ENCODE peak calls at places on chromosome 13, in four cellular contexts. Y is ascending aorta, Z is heart left ventricle, V is upper lobe of right lung. D is an unnamed sample. For H3K4me1 and H3K9me3, the result is how much of the 10 kb centered on the place peaks cover.

GRCh38 chr13:66462187-66462586 is 767.9 kb downstream of the PCDH9 start:
- DNase-seq in Y (no peak), Z (no peak), V (no peak), D (no peak)

GRCh38 chr13:24199016-24199415 is 38.5 kb downstream of the SPATA13 start:
- DNase-seq in Y (no peak), Z (no peak), V (no peak), D (no peak)

GRCh38 chr13:88063741-88064140 is 392.6 kb downstream of the SLITRK5 start:
- DNase-seq in Y (no peak), Z (no peak), V (no peak), D (no peak)

GRCh38 chr13:106491928-106492327 is 43.5 kb downstream of the EFNB2 start:
- DNase-seq in Y (no peak), Z (no peak), V (no peak), D (no peak)

GRCh38 chr13:79282976-79283375 is 123.1 kb downstream of the RBM26 start:
- DNase-seq in Y (no peak), Z (no peak), V (no peak), D (no peak)

GRCh38 chr13:24678151-24678550 is 2.1 kb upstream of the ATP12A start:
- DNase-seq in Y (no peak), Z (no peak), V (no peak), D (no peak)

GRCh38 chr13:107937841-107938240 is 277.5 kb downstream of the LIG4 start:
- DNase-seq in Y (no peak), Z (no peak), V (no peak), D (no peak)

GRCh38 chr13:107518780-107519179 is 696.6 kb downstream of the LIG4 start:
- DNase-seq in Y (no peak), Z (no peak), V (no peak), D (no peak)

GRCh38 chr13:109785141-109785891 is 1.1 kb downstream of the IRS2 start:
- DNase-seq in Y (no peak), Z (peak), V (peak), D (peak)

GRCh38 chr13:111302045-111302722 is 18.3 kb upstream of the TEX29 start:
- DNase-seq in Y (no peak), Z (no peak), V (no peak), D (no peak)

GRCh38 chr13:30615851-30616311 is 1.8 kb upstream of the USPL1 start:
- DNase-seq in Y (no peak), Z (no peak), V (no peak), D (no peak)

GRCh38 chr13:52034616-52035226 is 10.2 kb downstream of the UTP14C start:
- DNase-seq in Y (no peak), Z (no peak), V (no peak), D (no peak)

GRCh38 chr13:26678330-26678729 is 82.3 kb downstream of the GPR12 start:
- DNase-seq in Y (no peak), Z (no peak), V (no peak), D (no peak)
- H3K27ac ChIP-seq in Y (no peak), Z (no peak), V (no peak), D (no peak)

GRCh38 chr13:90502143-90502542 is 845.3 kb upstream of the MIR17HG start:
- DNase-seq in Y (no peak), Z (no peak), V (no peak), D (no peak)
- H3K4me1 ChIP-seq in Y (under half), Z (under half), V (under half), D (under half)

GRCh38 chr13:19324325-19324724 is 142.7 kb upstream of the TUBA3C start:
- DNase-seq in Y (no peak), Z (no peak), V (no peak), D (no peak)
- H3K9me3 ChIP-seq in Y (under half), Z (under half), V (under half), D (under half)

DNA sequence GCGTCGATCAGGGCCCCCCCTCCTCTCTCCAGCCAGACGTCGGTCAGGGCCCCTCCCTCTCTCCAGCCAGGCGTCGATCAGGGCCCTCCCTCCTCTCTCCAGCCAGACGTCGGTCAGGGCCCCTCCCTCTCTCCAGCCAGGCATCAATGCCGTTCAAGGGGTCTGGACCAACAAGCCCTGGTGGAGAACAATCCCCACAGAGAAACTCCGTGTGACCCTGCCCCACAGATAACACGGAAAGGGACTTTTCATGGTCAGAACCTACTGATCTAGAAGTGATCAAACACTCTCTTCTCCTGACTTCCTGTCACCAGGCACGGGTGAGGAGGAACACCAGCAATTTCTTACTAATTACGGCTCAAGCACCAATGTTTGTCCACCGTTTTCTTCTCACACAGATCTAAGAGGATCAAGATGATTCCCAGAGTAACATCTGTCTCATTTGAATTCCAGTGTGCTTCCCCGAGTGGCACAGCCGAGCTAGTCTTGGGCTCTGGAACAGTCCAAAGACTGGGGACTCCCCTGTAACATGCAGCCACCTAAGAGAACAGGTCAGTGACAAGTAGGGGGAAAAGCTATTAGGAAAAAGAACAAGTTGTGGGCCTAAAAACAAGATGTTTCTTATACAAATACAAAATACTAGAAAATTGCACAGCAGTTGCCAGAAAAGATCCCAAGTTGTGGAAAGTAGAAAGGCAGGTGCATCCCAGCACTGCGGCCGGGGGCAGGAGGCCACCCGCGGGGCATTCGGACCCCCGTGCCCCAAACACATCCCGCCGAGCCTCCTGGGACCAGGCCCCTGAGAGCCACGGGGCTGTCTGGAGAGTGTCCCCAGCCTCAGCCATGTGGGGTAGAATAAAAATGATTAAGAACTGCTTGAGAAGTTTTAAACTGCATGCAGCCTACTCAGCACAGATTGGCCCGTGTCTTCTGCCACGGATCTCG is 11.7 kb downstream of the RASA3 start:
- DNase-seq in Y (no peak), Z (no peak), V (no peak), D (no peak)
- H3K27ac ChIP-seq in Y (peak), Z (no peak), V (peak), D (no peak)

GRCh38 chr13:40484981-40485380 is 181.5 kb downstream of the FOXO1 start:
- DNase-seq in Y (no peak), Z (no peak), V (no peak), D (no peak)

GRCh38 chr13:40485611-40486517 is 180.6 kb downstream of the FOXO1 start:
- DNase-seq in Y (no peak), Z (no peak), V (no peak), D (no peak)

GRCh38 chr13:40484101-40484800 is 182.2 kb downstream of the FOXO1 start:
- DNase-seq in Y (no peak), Z (no peak), V (no peak), D (no peak)

GRCh38 chr13:40488869-40489391 is 177.5 kb downstream of the FOXO1 start:
- DNase-seq in Y (no peak), Z (no peak), V (no peak), D (no peak)

DNA sequence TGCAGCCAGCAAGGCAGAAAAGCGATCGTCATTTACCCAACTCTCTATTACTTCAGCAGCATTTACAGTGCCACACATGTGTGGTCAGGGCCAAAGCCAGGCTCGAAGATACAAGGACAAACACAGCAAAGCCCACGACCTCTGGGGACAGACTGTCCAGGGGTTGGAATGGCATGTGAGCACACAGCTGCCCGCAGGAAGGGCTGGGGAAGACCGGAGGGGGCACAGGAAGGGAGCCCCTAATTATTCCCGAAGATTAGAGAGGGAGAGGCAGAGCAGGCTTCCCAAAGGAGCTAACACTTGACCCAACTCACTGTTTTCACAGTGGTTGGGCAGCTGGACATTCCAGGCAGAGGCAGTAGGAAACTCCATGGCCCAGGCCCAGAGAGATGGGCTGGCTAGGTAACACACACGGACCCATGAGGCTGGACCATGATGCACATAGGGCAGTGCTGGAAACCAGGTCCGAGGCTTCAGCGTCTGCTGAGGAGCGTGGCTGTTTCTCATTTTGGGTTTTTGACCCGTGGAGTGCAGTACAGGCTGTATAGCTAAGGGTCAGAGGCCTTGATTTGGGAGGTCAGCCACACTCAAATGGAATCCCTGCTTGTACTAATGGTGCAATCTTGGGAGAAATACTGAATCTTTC is 179.8 kb downstream of the FOXO1 start:
- DNase-seq in Y (no peak), Z (no peak), V (no peak), D (no peak)
- H3K4me1 ChIP-seq in Y (under half), Z (under half), V (under half), D (under half)

GRCh38 chr13:47957073-47957472 is 44.0 kb downstream of the SUCLA2 start:
- DNase-seq in Y (no peak), Z (no peak), V (no peak), D (no peak)

GRCh38 chr13:47964863-47965262 is 36.2 kb downstream of the SUCLA2 start:
- DNase-seq in Y (no peak), Z (no peak), V (no peak), D (no peak)

GRCh38 chr13:47955836-47956235 is 45.2 kb downstream of the SUCLA2 start:
- DNase-seq in Y (no peak), Z (no peak), V (no peak), D (no peak)

GRCh38 chr13:47962237-47962636 is 38.8 kb downstream of the SUCLA2 start:
- DNase-seq in Y (no peak), Z (no peak), V (no peak), D (no peak)

DNA sequence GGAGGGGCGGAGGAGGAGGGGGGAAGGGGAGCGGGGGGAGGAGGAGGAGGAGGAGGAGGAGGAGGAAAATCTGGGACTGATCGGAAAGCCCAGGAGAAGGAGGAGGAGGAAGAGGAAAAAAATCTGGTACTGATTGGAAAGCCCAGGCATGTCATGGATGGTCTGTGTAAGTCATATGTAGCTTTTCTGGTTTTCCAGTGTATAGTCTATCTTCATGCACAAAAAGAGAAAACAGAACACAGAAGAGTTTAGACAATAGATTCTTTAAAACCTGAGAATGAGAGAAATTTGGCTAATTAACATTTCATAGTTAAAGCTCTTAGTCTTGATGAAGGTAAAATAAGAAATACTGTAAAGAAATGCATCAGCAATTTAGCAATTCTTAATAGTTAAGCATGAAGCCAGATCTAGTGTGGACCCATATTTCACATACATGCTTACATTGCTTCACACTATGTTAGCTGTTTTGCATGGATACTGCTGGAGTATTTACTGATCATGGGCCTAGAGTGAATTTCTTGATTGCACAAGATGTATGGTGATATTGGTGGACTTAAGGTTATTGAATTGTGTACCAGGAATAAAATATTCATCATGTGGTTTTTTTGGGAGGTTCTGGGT is 41.5 kb downstream of the SUCLA2 start:
- DNase-seq in Y (no peak), Z (no peak), V (no peak), D (no peak)
- H3K9me3 ChIP-seq in Y (under half), Z (under half), V (under half), D (under half)

DNA sequence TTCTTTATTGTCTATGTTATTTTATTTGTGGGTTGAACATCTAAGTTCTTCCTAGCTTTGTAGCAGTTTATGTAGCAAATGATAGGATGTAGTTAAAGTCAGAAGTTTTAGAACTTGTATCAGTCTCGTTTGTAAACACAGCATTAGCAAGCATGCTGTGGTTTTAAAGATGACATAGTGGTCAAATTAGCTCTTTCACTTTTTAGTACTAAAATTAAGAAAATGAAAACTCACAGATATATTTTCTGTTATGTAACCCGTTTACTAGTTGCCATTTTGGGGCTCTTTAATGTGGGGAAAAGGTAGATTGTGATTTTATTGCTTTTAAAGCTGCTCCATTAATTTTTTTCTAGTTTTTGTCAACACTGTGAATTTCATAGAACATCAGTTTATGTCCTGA is 216.5 kb downstream of the PCCA start:
- DNase-seq in Y (no peak), Z (no peak), V (no peak), D (no peak)
- H3K27ac ChIP-seq in Y (no peak), Z (no peak), V (no peak), D (no peak)